ENCODE peak calls at places on chromosomes 3 and 15, in five cellular contexts. R is AG10803; I is HCT116; L is lower leg skin; P is CD4-positive, alpha-beta T cell. D is an unnamed sample.

GRCh38 chr3:160830792-160831191 is 74.8 kb downstream of the PPM1L start:
- DNase-seq in R (no peak), L (no peak), I (no peak), P (no peak), D (no peak)

GRCh38 chr3:143831208-143831607 is 17.1 kb downstream of the SLC9A9 start:
- DNase-seq in I (no peak), L (no peak), P (no peak), R (peak), D (no peak)

GRCh38 chr3:29695905-29696238 is 415.0 kb downstream of the RBMS3 start:
- DNase-seq in L (no peak), P (no peak), R (peak), I (no peak), D (no peak)

GRCh38 chr15:25509697-25510096 is 70.9 kb upstream of the UBE3A start:
- DNase-seq in R (no peak), I (no peak), L (no peak), P (no peak), D (no peak)

GRCh38 chr3:107242579-107242978 is 134.7 kb upstream of the CCDC54 start:
- DNase-seq in P (no peak), I (no peak), R (no peak), L (no peak), D (no peak)

GRCh38 chr3:129829640-129830039 is 63.9 kb downstream of the TMCC1 start:
- DNase-seq in R (peak), I (peak), P (no peak), L (peak), D (no peak)

GRCh38 chr3:101890716-101891115 is 41.4 kb downstream of the NFKBIZ start:
- DNase-seq in R (peak), P (no peak), L (no peak), I (no peak), D (no peak)

GRCh38 chr15:37102315-37103021 is 2.1 kb upstream of the MEIS2 start:
- DNase-seq in R (no peak), L (no peak), I (no peak), P (no peak), D (no peak)

GRCh38 chr3:157573281-157573680 is 70.1 kb upstream of the VEPH1 start:
- DNase-seq in L (no peak), R (peak), I (no peak), P (no peak), D (no peak)

GRCh38 chr3:126105691-126106187 is 21.8 kb upstream of the SLC41A3 start:
- DNase-seq in I (no peak), P (no peak), L (no peak), R (no peak), D (peak)

GRCh38 chr3:136955813-136956212 is 2.0 kb upstream of the IL20RB start:
- DNase-seq in I (peak), P (no peak), R (peak), L (no peak), D (no peak)

GRCh38 chr3:32901005-32901932 is 50.2 kb upstream of the CCR4 start:
- DNase-seq in P (no peak), I (no peak), L (no peak), R (peak), D (no peak)

GRCh38 chr3:135450985-135451384 is 514.5 kb upstream of the PPP2R3A start:
- DNase-seq in P (no peak), I (no peak), L (no peak), R (no peak), D (no peak)

GRCh38 chr3:13338231-13338630 is 81.9 kb downstream of the NUP210 start:
- DNase-seq in P (no peak), R (peak), L (no peak), I (no peak), D (no peak)

GRCh38 chr3:102179321-102180290 is 255.2 kb upstream of the ZPLD1 start:
- DNase-seq in R (no peak), P (no peak), L (no peak), I (no peak), D (no peak)

GRCh38 chr15:81326466-81327212 is 2.7 kb upstream of the STARD5 start:
- DNase-seq in R (peak), P (no peak), I (no peak), L (no peak), D (no peak)

GRCh38 chr3:30356901-30357753 is 249.3 kb upstream of the TGFBR2 start:
- DNase-seq in I (no peak), L (no peak), R (no peak), P (no peak), D (no peak)

GRCh38 chr15:43465105-43465504 is 27.9 kb downstream of the TP53BP1 start:
- DNase-seq in R (peak), L (no peak), P (no peak), I (no peak), D (no peak)

GRCh38 chr3:197398301-197398878 is 100.0 kb upstream of the DLG1 start:
- DNase-seq in I (no peak), P (no peak), R (no peak), L (no peak), D (no peak)

GRCh38 chr3:10090181-10090580 is 17.9 kb downstream of the FANCD2OS start:
- DNase-seq in L (no peak), I (no peak), R (no peak), P (no peak), D (no peak)

GRCh38 chr15:59137566-59137965 is 32.6 kb downstream of the CCNB2 start:
- DNase-seq in R (no peak), L (no peak), I (no peak), P (no peak), D (no peak)

GRCh38 chr3:133058243-133058642 is 20.1 kb downstream of the TMEM108 start:
- DNase-seq in R (no peak), L (no peak), I (no peak), P (no peak), D (no peak)

GRCh38 chr3:51928438-51928837 is 13.3 kb downstream of the RRP9 start:
- DNase-seq in P (no peak), L (no peak), I (no peak), R (no peak), D (peak)

GRCh38 chr15:40010681-40011080 is 28.3 kb downstream of the SRP14 start:
- DNase-seq in L (peak), R (peak), I (no peak), P (no peak), D (no peak)

GRCh38 chr3:185846041-185846440 is 21.2 kb upstream of the IGF2BP2 start:
- DNase-seq in P (no peak), R (peak), L (no peak), I (peak), D (no peak)

GRCh38 chr3:85571835-85572234 is 613.0 kb downstream of the CADM2 start:
- DNase-seq in R (no peak), L (no peak), I (no peak), P (no peak), D (no peak)

GRCh38 chr3:16203031-16203430 is 28.6 kb downstream of the GALNT15 start:
- DNase-seq in I (no peak), P (no peak), R (peak), L (no peak), D (no peak)

GRCh38 chr15:35067501-35068347 is 17.4 kb downstream of the NANOGP8 start:
- DNase-seq in P (no peak), R (peak), I (no peak), L (no peak), D (no peak)

GRCh38 chr3:170426240-170426797 is 7.7 kb downstream of the CLDN11 start:
- DNase-seq in L (no peak), P (no peak), I (no peak), R (no peak), D (no peak)

GRCh38 chr15:90082140-90082713 is 20.0 kb downstream of the IDH2 start:
- DNase-seq in P (no peak), R (no peak), L (no peak), I (no peak), D (no peak)

GRCh38 chr3:98972720-98973119 is 71.2 kb upstream of the DCBLD2 start:
- DNase-seq in I (no peak), R (no peak), L (no peak), P (no peak), D (no peak)
- TF ChIP-seq CTCF in I (no peak), R (no peak), L (no peak), P (no peak), D (no peak)

GRCh38 chr15:41858756-41859155 is 20.1 kb downstream of the PLA2G4B start:
- DNase-seq in L (no peak), I (no peak), P (no peak), R (no peak), D (no peak)
- TF ChIP-seq CTCF in L (no peak), I (no peak), P (no peak), R (no peak), D (no peak)

GRCh38 chr3:7750296-7750695 is 751.3 kb upstream of the LMCD1 start:
- DNase-seq in P (no peak), I (no peak), L (no peak), R (no peak), D (no peak)
- TF ChIP-seq CTCF in P (no peak), I (no peak), L (no peak), R (no peak), D (no peak)

DNA sequence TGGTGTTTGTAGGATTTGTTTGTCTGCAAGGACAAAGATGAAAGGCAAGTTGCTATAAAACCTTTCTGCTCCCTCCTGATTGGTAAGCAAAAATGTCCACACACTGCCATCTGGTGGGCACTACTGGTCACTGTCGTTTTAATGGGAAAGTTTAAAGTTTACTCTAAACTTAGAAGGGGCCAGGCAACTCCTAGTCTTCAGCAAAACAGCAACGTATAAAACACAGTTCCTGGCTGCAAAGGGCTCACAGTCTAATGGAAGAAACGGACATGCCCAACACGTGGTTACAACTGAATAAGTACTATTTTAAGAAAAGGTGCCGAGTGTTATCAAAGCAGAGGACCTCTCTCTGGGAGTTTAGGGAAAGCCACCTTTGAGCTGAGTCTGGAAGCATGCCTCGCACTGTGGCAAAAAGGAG is 23.7 kb upstream of the TPRG1 start:
- DNase-seq in R (peak), I (peak), P (peak), L (peak), D (peak)
- TF ChIP-seq CTCF in R (peak), I (peak), P (peak), L (peak), D (peak)

GRCh38 chr3:82498186-82498585 is 736.7 kb upstream of the GBE1 start:
- DNase-seq in L (no peak), P (no peak), R (no peak), I (no peak), D (no peak)

GRCh38 chr3:82493858-82494257 is 732.4 kb upstream of the GBE1 start:
- DNase-seq in R (no peak), P (no peak), L (no peak), I (no peak), D (no peak)

GRCh38 chr3:82495655-82496054 is 734.2 kb upstream of the GBE1 start:
- DNase-seq in P (no peak), L (no peak), I (no peak), R (no peak), D (no peak)

GRCh38 chr3:82494977-82495489 is 733.6 kb upstream of the GBE1 start:
- DNase-seq in I (no peak), R (no peak), P (no peak), L (no peak), D (no peak)

DNA sequence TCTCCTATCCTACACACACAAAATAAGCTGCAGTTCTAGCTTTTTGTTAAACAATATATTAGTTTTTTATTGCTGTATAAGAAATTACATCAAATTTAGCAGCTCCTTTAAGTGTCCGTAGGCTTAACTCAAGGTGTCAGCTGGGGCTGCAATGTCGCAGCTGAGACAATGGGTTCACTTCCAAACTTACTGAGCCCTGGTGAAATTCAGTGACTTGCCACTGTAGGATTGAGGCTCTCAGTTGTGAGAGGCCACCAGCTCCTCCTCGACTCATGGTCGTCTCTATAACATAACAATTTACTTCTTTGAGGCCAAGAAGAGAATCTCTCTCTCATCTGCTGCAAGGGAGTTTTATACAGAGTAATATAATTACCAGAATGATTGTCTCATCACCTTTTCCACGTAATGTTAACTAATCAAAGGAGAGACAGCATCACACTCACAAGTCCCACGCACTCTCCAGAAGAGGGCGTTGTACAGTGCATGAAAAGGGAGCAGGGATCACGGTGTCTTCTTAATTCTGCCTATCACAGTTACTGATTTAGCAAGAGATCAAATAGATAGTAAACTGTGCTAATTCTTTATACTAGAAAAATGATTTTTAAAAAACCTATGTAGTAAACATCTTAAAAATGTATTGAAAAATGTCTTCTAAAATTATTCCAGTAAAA is 735.6 kb upstream of the GBE1 start:
- DNase-seq in I (peak), P (no peak), R (no peak), L (no peak), D (no peak)
- TF ChIP-seq CTCF in I (no peak), P (no peak), R (no peak), L (no peak), D (peak)

GRCh38 chr3:28386049-28386448 is 37.4 kb upstream of the AZI2 start:
- DNase-seq in I (no peak), L (no peak), P (no peak), R (no peak), D (no peak)

DNA sequence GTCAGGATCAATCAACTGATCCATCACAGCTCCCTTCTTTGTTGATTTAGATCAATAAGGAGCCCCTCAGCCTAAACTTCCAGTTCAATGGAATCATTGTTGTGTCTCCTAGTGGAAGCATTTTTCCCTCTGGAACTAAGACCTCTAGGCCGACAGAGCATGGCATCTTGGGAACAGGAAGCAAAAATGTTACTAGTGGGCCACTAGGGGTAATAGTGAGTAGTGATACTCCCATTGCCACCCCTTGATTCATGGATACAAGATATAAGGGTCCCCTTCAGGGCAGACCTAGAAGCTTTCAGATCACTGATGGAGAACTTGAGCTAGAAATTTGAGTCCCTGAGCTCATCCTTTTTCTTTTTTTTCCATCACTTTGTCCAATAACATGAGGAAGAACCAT is 40.4 kb upstream of the AZI2 start:
- DNase-seq in I (no peak), P (no peak), R (no peak), L (no peak), D (no peak)
- TF ChIP-seq CTCF in I (no peak), P (no peak), R (no peak), L (no peak), D (no peak)

GRCh38 chr3:159824341-159824740 is 164.3 kb upstream of the IL12A start:
- DNase-seq in P (no peak), I (peak), R (peak), L (no peak), D (no peak)

GRCh38 chr3:159821737-159822136 is 166.9 kb upstream of the IL12A start:
- DNase-seq in I (no peak), P (no peak), L (no peak), R (no peak), D (no peak)

GRCh38 chr3:159828542-159828943 is 160.1 kb upstream of the IL12A start:
- DNase-seq in R (peak), I (peak), L (no peak), P (no peak), D (no peak)

GRCh38 chr3:159823763-159824162 is 164.9 kb upstream of the IL12A start:
- DNase-seq in I (no peak), P (no peak), L (no peak), R (no peak), D (no peak)

GRCh38 chr3:159825216-159825854 is 163.3 kb upstream of the IL12A start:
- DNase-seq in I (no peak), P (no peak), L (no peak), R (no peak), D (no peak)
- TF ChIP-seq CTCF in I (no peak), P (no peak), L (no peak), R (no peak), D (no peak)

GRCh38 chr3:194080913-194081800 is 54.8 kb upstream of the HES1 start:
- DNase-seq in L (no peak), I (no peak), P (no peak), R (no peak), D (no peak)

GRCh38 chr3:194080473-194080872 is 55.5 kb upstream of the HES1 start:
- DNase-seq in L (no peak), P (no peak), I (no peak), R (peak), D (no peak)

GRCh38 chr3:194083253-194084224 is 52.4 kb upstream of the HES1 start:
- DNase-seq in R (peak), I (no peak), L (no peak), P (no peak), D (no peak)

GRCh38 chr3:194082596-194083220 is 53.2 kb upstream of the HES1 start:
- DNase-seq in R (peak), I (no peak), P (no peak), L (no peak), D (no peak)

DNA sequence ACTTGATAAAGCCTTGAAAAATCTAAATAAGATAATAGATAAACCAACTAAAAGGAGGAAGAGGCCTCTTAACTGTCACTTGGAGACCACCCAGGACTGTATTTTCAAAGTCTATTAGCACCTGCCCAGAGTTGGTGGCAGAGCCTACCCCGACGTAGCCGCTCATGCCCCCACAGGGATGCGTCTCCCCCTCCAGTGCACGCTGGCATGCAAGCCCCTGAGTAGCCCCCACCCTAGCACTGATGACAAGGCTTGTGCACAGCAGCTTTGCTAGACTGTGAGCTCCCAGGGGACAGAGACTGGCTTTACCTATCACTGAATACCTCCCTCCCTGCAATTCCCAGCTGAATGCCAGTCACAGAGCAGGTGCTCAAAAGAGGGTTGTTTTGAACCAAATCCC is 54.1 kb upstream of the HES1 start:
- DNase-seq in P (no peak), I (no peak), R (no peak), L (no peak), D (no peak)
- TF ChIP-seq CTCF in P (no peak), I (no peak), R (no peak), L (no peak), D (no peak)

D was measured in osteocyte.